ENCODE peak calls at places on chromosomes 11 and 22, in six cellular contexts. O is psoas muscle, J is activated T-cell treated with anti-CD3 and anti-CD28 coated beads for 1 hour, X is germinal center, G is IMR-90, C is midbrain. N is an unnamed sample.

GRCh38 chr11:106161775-106162174 is 84.3 kb downstream of the AASDHPPT start:
- DNase-seq in O (no peak), J (no peak), X (no peak), G (no peak), C (no peak), N (no peak)

GRCh38 chr11:43834291-43834690 is 46.3 kb upstream of the ALKBH3 start:
- DNase-seq in O (no peak), J (no peak), X (no peak), G (no peak), C (no peak), N (no peak)

GRCh38 chr11:4677948-4678347 is 19.7 kb downstream of the OR51E2 start:
- DNase-seq in O (no peak), J (no peak), X (no peak), G (no peak), C (no peak), N (no peak)

GRCh38 chr22:31106001-31106571 is 1.3 kb downstream of the SELENOM start:
- DNase-seq in O (no peak), J (no peak), X (no peak), G (no peak), C (no peak), N (no peak)

GRCh38 chr22:30614268-30614667 is 7.3 kb downstream of the TCN2 start:
- DNase-seq in O (no peak), J (no peak), X (no peak), G (no peak), C (no peak), N (no peak)

GRCh38 chr22:23970816-23971482 is 3.3 kb downstream of the DDT start:
- DNase-seq in O (no peak), J (no peak), X (no peak), G (no peak), C (no peak), N (no peak)

GRCh38 chr11:34425863-34426262 is 12.9 kb upstream of the CAT start:
- DNase-seq in O (no peak), J (no peak), X (no peak), G (no peak), C (no peak), N (no peak)

GRCh38 chr22:48536691-48537591 is 1290.7 kb downstream of the BRD1 start:
- DNase-seq in O (peak), J (no peak), X (no peak), G (no peak), C (peak), N (no peak)

GRCh38 chr22:20977516-20978170 is 4.5 kb upstream of the LZTR1 start:
- DNase-seq in O (no peak), J (no peak), X (no peak), G (no peak), C (no peak), N (no peak)

GRCh38 chr11:29963796-29964195 is 53.0 kb downstream of the KCNA4 start:
- DNase-seq in O (no peak), J (no peak), X (no peak), G (no peak), C (no peak), N (no peak)

GRCh38 chr11:102446606-102447005 is 6.0 kb downstream of the TMEM123 start:
- DNase-seq in O (no peak), J (no peak), X (no peak), G (peak), C (no peak), N (no peak)

GRCh38 chr11:118106789-118107335 is 20.1 kb upstream of the SMIM35 start:
- DNase-seq in O (no peak), J (no peak), X (no peak), G (no peak), C (no peak), N (no peak)

GRCh38 chr11:123111465-123111864 is 49.5 kb upstream of the HSPA8 start:
- DNase-seq in O (no peak), J (no peak), X (peak), G (peak), C (peak), N (no peak)

GRCh38 chr22:38792833-38793232 is 1.1 kb downstream of the DNAL4 start:
- DNase-seq in O (no peak), J (no peak), X (no peak), G (peak), C (no peak), N (no peak)

GRCh38 chr11:64923151-64923661 is 1.3 kb upstream of the PPP2R5B start:
- DNase-seq in O (no peak), J (no peak), X (no peak), G (no peak), C (no peak), N (no peak)

GRCh38 chr22:19869497-19870152 is 15.0 kb upstream of the GNB1L start:
- DNase-seq in O (no peak), J (no peak), X (no peak), G (no peak), C (no peak), N (peak)

GRCh38 chr22:27732841-27733240 is 68.7 kb downstream of the MN1 start:
- DNase-seq in O (no peak), J (no peak), X (no peak), G (no peak), C (no peak), N (no peak)

GRCh38 chr22:20022231-20023069 is 1.5 kb downstream of the TANGO2 start:
- DNase-seq in O (no peak), J (no peak), X (no peak), G (no peak), C (no peak), N (no peak)